ENCODE peak calls at places on chromosomes 5 and 9, in five cellular contexts. J is kidney; G is tibial nerve; H is CD8-positive, alpha-beta T cell; C is IMR-90. S is an unnamed sample.

GRCh38 chr9:70924905-70925547 is 196.4 kb downstream of the TRPM3 start:
- DNase-seq in J (no peak), G (peak; percentile 40), H (no peak), C (peak; percentile 84), S (peak; percentile 13)

GRCh38 chr5:22787807-22788206 is 65.3 kb downstream of the CDH12 start:
- DNase-seq in J (no peak), G (no peak), H (no peak), C (no peak), S (no peak)

GRCh38 chr9:6870149-6870548 is 112.4 kb downstream of the KDM4C start:
- DNase-seq in J (no peak), G (no peak), H (no peak), C (no peak), S (no peak)

GRCh38 chr5:82045526-82046267 is 73.9 kb downstream of the ATG10 start:
- DNase-seq in J (no peak), G (no peak), H (no peak), C (peak; percentile 76), S (no peak)

GRCh38 chr5:65722575-65723424 is 795 bp downstream of the NLN start:
- DNase-seq in J (no peak), G (no peak), H (no peak), C (peak; percentile 63), S (peak; percentile 30)

GRCh38 chr9:6096821-6097220 is 81.4 kb upstream of the RANBP6 start:
- DNase-seq in J (no peak), G (no peak), H (no peak), C (peak; percentile 62), S (no peak)

GRCh38 chr9:91678807-91679206 is 255.2 kb upstream of the NFIL3 start:
- DNase-seq in J (no peak), G (no peak), H (no peak), C (no peak), S (no peak)

GRCh38 chr5:81035522-81035921 is 75.4 kb downstream of the RASGRF2 start:
- DNase-seq in J (no peak), G (no peak), H (no peak), C (no peak), S (no peak)

GRCh38 chr5:158609729-158610128 is 490.0 kb downstream of the EBF1 start:
- DNase-seq in J (no peak), G (no peak), H (no peak), C (no peak), S (no peak)

GRCh38 chr5:34717426-34718327 is 61.5 kb downstream of the RAI14 start:
- DNase-seq in J (no peak), G (no peak), H (no peak), C (peak; percentile 99), S (no peak)

GRCh38 chr5:42035526-42035925 is 110.4 kb downstream of the FBXO4 start:
- DNase-seq in J (no peak), G (no peak), H (no peak), C (no peak), S (no peak)

GRCh38 chr5:95713960-95714710 is 17.0 kb upstream of the RHOBTB3 start:
- DNase-seq in J (no peak), G (no peak), H (no peak), C (no peak), S (no peak)

GRCh38 chr5:115320515-115320914 is 24.1 kb upstream of the CCDC112 start:
- DNase-seq in J (no peak), G (no peak), H (no peak), C (no peak), S (no peak)

GRCh38 chr5:17190242-17190778 is 27.1 kb upstream of the BASP1 start:
- DNase-seq in J (no peak), G (peak; percentile 77), H (no peak), C (peak; percentile 84), S (no peak)

GRCh38 chr9:110214090-110214489 is 6.1 kb upstream of the C9orf152 start:
- DNase-seq in J (no peak), G (no peak), H (no peak), C (peak; percentile 30), S (no peak)

GRCh38 chr9:9612755-9613154 is 1000.0 kb downstream of the PTPRD start:
- DNase-seq in J (no peak), G (no peak), H (no peak), C (no peak), S (no peak)

GRCh38 chr5:144191998-144192397 is 21.3 kb downstream of the KCTD16 start:
- DNase-seq in J (no peak), G (no peak), H (no peak), C (peak; percentile 87), S (no peak)

GRCh38 chr5:157740211-157740610 is 3.3 kb upstream of the LSM11 start:
- DNase-seq in J (no peak), G (no peak), H (no peak), C (no peak), S (peak; percentile 37)

GRCh38 chr5:138597660-138598400 is 22.6 kb upstream of the HSPA9 start:
- DNase-seq in J (no peak), G (no peak), H (no peak), C (no peak), S (no peak)

GRCh38 chr5:138595396-138595795 is 20.2 kb upstream of the HSPA9 start:
- DNase-seq in J (no peak), G (no peak), H (no peak), C (no peak), S (peak; percentile 34)

GRCh38 chr5:138596105-138596987 is 21.1 kb upstream of the HSPA9 start:
- DNase-seq in J (no peak), G (no peak), H (no peak), C (no peak), S (no peak)

DNA sequence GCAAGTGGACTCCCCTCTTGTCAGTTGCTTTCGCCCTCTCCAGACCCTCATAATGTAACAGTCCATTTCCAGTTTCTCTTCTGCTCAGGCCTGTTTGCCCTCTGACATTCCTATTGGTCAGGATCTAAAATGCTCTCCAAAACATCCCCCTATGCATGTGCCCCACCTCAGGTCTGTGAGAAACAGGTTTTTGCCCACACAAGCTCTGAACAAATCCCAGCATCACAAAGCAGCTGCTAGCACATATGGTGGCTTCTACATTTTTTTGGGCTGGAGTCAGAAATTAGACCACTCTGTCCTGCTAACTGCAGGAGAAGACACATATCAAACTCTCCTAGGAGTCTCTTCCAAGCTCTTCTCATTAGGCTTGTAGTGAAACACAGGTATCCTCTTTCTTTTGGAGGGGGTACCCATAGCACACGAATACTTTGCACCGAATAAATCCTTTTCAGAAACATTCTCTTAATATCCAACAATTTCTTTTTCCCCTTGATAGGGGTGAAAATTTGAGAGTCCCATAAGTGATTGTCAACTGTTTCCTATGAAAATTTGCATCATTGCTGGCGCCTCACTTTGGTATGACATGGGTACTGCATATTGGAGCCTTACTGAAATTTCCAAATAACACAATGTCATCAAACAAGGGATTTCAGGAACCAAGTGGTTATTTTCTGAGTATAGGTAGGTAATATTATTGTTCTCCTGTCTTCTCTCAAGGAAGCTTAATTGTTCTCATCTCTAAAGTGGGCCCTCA is 19.3 kb upstream of the HSPA9 start:
- DNase-seq in J (no peak), G (no peak), H (no peak), C (no peak), S (no peak)
- TF ChIP-seq CTCF in J (no peak), G (peak; percentile 17), H (peak; percentile 48), C (peak; percentile 27), S (peak; percentile 29)

GRCh38 chr9:78031826-78032598 is 401 bp upstream of the GNAQ start:
- DNase-seq in J (peak; percentile 98), G (peak; percentile 88), H (peak; percentile 32), C (peak; percentile 91), S (peak; percentile 83)

GRCh38 chr9:78028926-78029325 is 2.7 kb downstream of the GNAQ start:
- DNase-seq in J (no peak), G (no peak), H (no peak), C (no peak), S (no peak)

GRCh38 chr9:78029601-78030552 is 1.7 kb downstream of the GNAQ start:
- DNase-seq in J (no peak), G (no peak), H (no peak), C (peak; percentile 48), S (no peak)

GRCh38 chr9:78031271-78031825 is at the start of gene GNAQ:
- DNase-seq in J (peak; percentile 77), G (no peak), H (no peak), C (peak; percentile 15), S (no peak)

GRCh38 chr9:78030553-78031270 is 899 bp downstream of the GNAQ start:
- DNase-seq in J (peak; percentile 83), G (peak; percentile 63), H (peak; percentile 26), C (peak; percentile 21), S (peak; percentile 36)
- H3K4me1 ChIP-seq in J (peaks cover 11% of the 10 kb centered on the region), G (peaks cover 71% of the 10 kb centered on the region), H (peaks cover 48% of the 10 kb centered on the region), C (peaks cover 4% of the 10 kb centered on the region), S (no peaks in the 10 kb centered on the region)

GRCh38 chr5:141669519-141669918 is 12.5 kb downstream of the ARAP3 start:
- DNase-seq in J (no peak), G (no peak), H (no peak), C (no peak), S (no peak)
- H3K4me3 ChIP-seq in J (no peak overlapping the region), G (no peak overlapping the region), H (no peak overlapping the region), C (no peak overlapping the region), S (no peak overlapping the region)

DNA sequence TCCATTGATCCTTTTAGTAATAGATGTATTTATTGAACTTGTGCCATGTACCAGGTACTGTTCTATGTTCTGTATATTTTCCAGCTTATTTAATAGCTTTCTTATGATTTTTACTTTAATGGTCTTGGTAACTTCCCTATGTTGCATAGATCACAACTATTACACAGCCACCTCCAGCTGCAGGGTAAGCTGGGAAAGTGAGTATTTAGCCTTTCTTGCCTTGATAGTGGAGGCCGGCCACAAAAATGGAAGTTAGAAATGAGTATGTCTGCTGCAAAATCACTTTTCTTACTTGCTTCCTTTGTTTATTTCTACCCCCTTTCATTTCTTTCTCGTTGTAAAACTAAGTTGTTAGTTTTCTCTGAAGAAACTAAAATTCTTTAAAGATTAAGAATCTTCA is 43.1 kb upstream of the ANKDD1B start:
- DNase-seq in J (no peak), G (no peak), H (no peak), C (no peak), S (no peak)
- TF ChIP-seq CTCF in J (no peak), G (no peak), H (no peak), C (no peak), S (no peak)

GRCh38 chr9:114374936-114375335 is 12.8 kb downstream of the AKNA start:
- DNase-seq in J (no peak), G (no peak), H (no peak), C (no peak), S (no peak)
- H3K4me1 ChIP-seq in J (peaks cover 8% of the 10 kb centered on the region), G (peaks cover 34% of the 10 kb centered on the region), H (peaks cover 96% of the 10 kb centered on the region), C (no peaks in the 10 kb centered on the region), S (no peaks in the 10 kb centered on the region)

S was measured in Caco-2.